ENCODE peak calls at places on chromosome 1, in eight cellular contexts. W, B, D, M, P, R, L and K are unnamed samples.

GRCh38 chr1:112712191-112712590 is 2.9 kb downstream of the PPM1J start:
- DNase-seq in D (no peak), W (no peak), L (no peak), R (no peak), P (no peak), M (no peak), B (no peak), K (no peak)

GRCh38 chr1:18309552-18310155 is 171.1 kb upstream of the KLHDC7A start:
- DNase-seq in D (no peak), R (no peak), L (no peak), M (no peak), B (no peak), W (no peak), P (no peak), K (no peak)

GRCh38 chr1:52706136-52706670 is 8.1 kb upstream of the COA7 start:
- DNase-seq in D (no peak), B (no peak), P (no peak), M (no peak), R (no peak), W (no peak), L (no peak), K (no peak)

GRCh38 chr1:231053493-231054162 is 13.6 kb upstream of the FAM89A start:
- DNase-seq in B (no peak), P (no peak), R (no peak), D (peak; percentile 27), W (peak; percentile 41), M (no peak), L (peak; percentile 37), K (no peak)

GRCh38 chr1:39701092-39701460 is 9.8 kb upstream of the HPCAL4 start:
- DNase-seq in R (no peak), P (no peak), L (peak; percentile 25), B (peak; percentile 48), W (no peak), M (no peak), D (no peak), K (no peak)

GRCh38 chr1:208009303-208009702 is 98.4 kb upstream of the CD34 start:
- DNase-seq in R (no peak), L (no peak), M (no peak), B (no peak), D (no peak), W (no peak), P (no peak), K (no peak)

GRCh38 chr1:14037101-14037807 is 337.3 kb downstream of the PRDM2 start:
- DNase-seq in B (no peak), P (no peak), D (no peak), L (no peak), W (no peak), R (no peak), M (no peak), K (no peak)

GRCh38 chr1:54052470-54052933 is 502 bp downstream of the TMEM59 start:
- DNase-seq in D (no peak), R (no peak), P (peak; percentile 55), W (peak; percentile 45), B (peak; percentile 61), M (peak; percentile 57), L (peak; percentile 78), K (peak; percentile 21)

GRCh38 chr1:77900687-77901293 is 12.4 kb downstream of the NEXN start:
- DNase-seq in R (peak; percentile 6), D (peak; percentile 49), P (no peak), M (peak; percentile 48), L (peak; percentile 69), B (no peak), W (no peak), K (no peak)

DNA sequence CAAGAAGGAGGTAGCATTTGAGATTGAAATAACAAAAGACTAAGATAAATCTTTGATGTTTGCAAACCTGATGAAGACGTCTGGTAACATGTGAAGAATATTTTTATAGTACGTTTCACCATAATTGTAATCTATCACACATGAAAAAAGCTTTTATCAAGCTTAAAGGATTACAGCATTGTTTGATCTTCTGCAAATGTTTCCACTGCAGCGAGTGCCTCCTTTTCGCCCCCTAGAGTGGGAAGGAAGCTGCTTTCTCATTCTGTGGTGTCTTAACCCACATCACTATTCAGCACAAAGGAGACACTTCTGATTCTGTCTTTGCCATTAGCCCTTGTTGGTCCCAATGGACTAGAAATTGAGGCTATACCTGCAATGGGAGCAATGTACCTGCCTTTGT is 46.0 kb upstream of the IL12RB2 start:
- DNase-seq in L (no peak), W (no peak), B (no peak), R (no peak), M (no peak), P (no peak), D (no peak), K (no peak)
- TF ChIP-seq CTCF in L (peak; percentile 29), W (no peak), B (no peak), R (peak; percentile 36), M (peak; percentile 4), P (no peak), D (peak; percentile 6), K (peak; percentile 23)

DNA sequence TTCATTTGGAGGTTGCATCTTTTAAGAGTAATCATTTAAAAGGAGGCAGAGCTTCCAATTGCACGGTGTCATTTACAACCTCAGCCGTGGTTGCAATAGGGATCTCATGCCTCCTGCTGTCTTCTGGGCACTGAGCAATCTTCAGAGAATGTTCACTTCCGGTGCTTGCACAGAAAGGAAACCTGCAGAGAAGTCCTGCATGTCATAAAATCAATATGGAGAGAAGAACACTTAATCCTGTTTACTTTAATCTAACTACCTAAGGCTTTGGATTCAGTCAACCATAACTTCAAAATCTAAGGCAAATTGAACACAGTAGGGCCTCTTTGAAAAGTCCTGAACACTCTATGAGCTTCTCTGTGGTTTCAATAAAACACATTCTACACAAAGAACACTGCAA is 11.3 kb upstream of the MAP10 start:
- DNase-seq in R (no peak), B (no peak), D (no peak), L (peak; percentile 70), P (no peak), M (peak; percentile 47), W (no peak), K (no peak)
- TF ChIP-seq CTCF in R (peak; percentile 18), B (no peak), D (peak; percentile 50), L (peak; percentile 47), P (no peak), M (no peak), W (no peak), K (no peak)

GRCh38 chr1:165697881-165698842 is at the start of gene ALDH9A1:
- DNase-seq in W (peak; percentile 80), B (peak; percentile 84), M (peak; percentile 80), L (peak; percentile 87), R (peak; percentile 90), P (peak; percentile 92), D (peak; percentile 52), K (peak; percentile 81)
- TF ChIP-seq CTCF in W (no peak), B (no peak), M (peak; percentile 1), L (peak; percentile 38), R (peak; percentile 44), P (no peak), D (peak; percentile 30), K (no peak)

DNA sequence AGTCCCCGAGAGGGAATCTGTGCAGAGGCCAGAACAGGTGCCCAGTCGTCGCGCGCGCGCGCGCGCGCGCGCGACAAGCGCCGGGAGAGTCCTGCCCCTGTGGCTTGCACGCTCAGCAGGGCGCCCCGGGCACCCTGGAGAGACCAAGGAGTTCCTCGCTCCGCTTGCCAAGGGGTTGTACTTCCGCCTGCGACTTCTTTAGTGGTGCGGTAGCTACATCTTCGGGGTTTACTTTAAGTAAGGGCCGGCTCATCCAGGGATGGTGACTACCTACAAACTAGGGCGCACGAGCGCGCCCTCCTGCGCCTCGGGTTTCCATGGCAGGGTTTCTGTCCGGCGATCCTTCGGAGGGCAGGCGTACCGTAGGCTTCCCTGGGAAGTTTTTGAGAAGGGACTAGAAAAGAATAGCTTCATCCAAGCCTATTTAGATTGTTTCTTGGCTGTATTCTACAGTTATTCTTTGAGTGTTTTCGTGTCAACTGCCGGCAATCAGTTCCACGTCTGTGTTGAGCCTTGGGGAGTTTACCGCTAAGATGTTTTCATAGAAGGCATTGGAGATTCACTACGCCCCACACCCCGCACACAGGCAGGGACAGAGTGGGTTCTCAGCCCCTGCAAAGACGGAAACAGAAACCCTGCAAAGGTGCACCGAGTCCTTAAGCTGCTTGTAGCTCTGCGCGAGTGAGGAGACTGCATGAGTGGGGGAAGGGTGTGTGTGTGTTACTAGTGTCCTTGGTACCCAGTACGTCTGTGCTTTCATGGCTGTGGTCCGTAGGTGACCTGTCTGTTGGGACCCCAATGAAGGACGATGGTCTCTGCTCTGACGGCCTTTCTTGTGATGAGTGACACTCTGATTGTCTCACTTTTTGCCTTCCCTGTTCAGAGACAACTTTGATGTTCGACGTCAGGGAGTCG is 1.7 kb downstream of the LHX4 start:
- DNase-seq in R (peak; percentile 52), L (no peak), B (no peak), W (no peak), M (peak; percentile 65), D (no peak), P (peak; percentile 49), K (no peak)
- TF ChIP-seq CTCF in R (peak; percentile 37), L (peak; percentile 10), B (no peak), W (no peak), M (no peak), D (no peak), P (no peak), K (no peak)